ENCODE peak calls at places on chromosomes 7 and 10, in ten cellular contexts. Y is AG04450, G is aorta, Z is Karpas-422, T is DND-41, P is transverse colon, Q is WERI-Rb-1, S is breast epithelium, M is endodermal cell, C is esophagus muscularis mucosa. U is an unnamed sample.

GRCh38 chr10:9814285-9814866 is 1203.3 kb upstream of the CELF2 start:
- DNase-seq in Y (no peak), G (no peak), Z (no peak), T (no peak), P (no peak), Q (no peak), S (no peak), M (no peak), C (no peak), U (no peak)

GRCh38 chr7:98531717-98532116 is 85.4 kb upstream of the NPTX2 start:
- DNase-seq in Y (no peak), G (no peak), Z (peak), T (no peak), P (no peak), Q (no peak), S (no peak), M (no peak), C (no peak), U (no peak)

GRCh38 chr10:71837085-71837827 is 13.8 kb downstream of the PSAP start:
- DNase-seq in Y (no peak), G (peak), Z (peak), T (peak), P (no peak), Q (peak), S (no peak), M (peak), C (no peak), U (no peak)

GRCh38 chr7:134435161-134435920 is 23.6 kb downstream of the AKR1B1 start:
- DNase-seq in Y (no peak), G (no peak), Z (no peak), T (no peak), P (no peak), Q (no peak), S (no peak), M (no peak), C (no peak), U (no peak)

GRCh38 chr7:130940907-130941306 is 206.9 kb upstream of the KLF14 start:
- DNase-seq in Y (no peak), G (no peak), Z (no peak), T (no peak), P (no peak), Q (no peak), S (no peak), M (no peak), C (no peak), U (no peak)

GRCh38 chr7:95476904-95477594 is 8.7 kb upstream of the ASB4 start:
- DNase-seq in Y (peak), G (peak), Z (peak), T (peak), P (peak), Q (peak), S (no peak), M (peak), C (no peak), U (peak)

GRCh38 chr10:71836594-71836970 is 14.5 kb downstream of the PSAP start:
- DNase-seq in Y (no peak), G (no peak), Z (no peak), T (no peak), P (no peak), Q (no peak), S (no peak), M (no peak), C (no peak), U (no peak)

GRCh38 chr7:73985737-73986141 is 42.2 kb upstream of the ELN start:
- DNase-seq in Y (no peak), G (no peak), Z (no peak), T (no peak), P (no peak), Q (peak), S (no peak), M (no peak), C (no peak), U (no peak)

GRCh38 chr7:157989611-157990010 is 598.0 kb downstream of the PTPRN2 start:
- DNase-seq in Y (no peak), G (no peak), Z (no peak), T (no peak), P (no peak), Q (no peak), S (no peak), M (no peak), C (no peak), U (no peak)

GRCh38 chr7:71133232-71133622 is 1.3 kb downstream of the GALNT17 start:
- DNase-seq in Y (no peak), G (no peak), Z (no peak), T (no peak), P (no peak), Q (no peak), S (no peak), M (peak), C (no peak), U (no peak)
- H3K4me3 ChIP-seq in Y (no peak), G (peak), Z (no peak), T (no peak), P (peak), Q (no peak), S (peak), M (peak), C (peak), U (no peak)

GRCh38 chr10:100370561-100370975 is 23.5 kb downstream of the SCD start:
- DNase-seq in Y (no peak), G (peak), Z (no peak), T (peak), P (peak), Q (no peak), S (no peak), M (no peak), C (no peak), U (peak)
- H3K27ac ChIP-seq in Y (no peak), G (no peak), Z (peak), T (peak), P (peak), Q (no peak), S (peak), M (peak), C (peak), U (peak)

DNA sequence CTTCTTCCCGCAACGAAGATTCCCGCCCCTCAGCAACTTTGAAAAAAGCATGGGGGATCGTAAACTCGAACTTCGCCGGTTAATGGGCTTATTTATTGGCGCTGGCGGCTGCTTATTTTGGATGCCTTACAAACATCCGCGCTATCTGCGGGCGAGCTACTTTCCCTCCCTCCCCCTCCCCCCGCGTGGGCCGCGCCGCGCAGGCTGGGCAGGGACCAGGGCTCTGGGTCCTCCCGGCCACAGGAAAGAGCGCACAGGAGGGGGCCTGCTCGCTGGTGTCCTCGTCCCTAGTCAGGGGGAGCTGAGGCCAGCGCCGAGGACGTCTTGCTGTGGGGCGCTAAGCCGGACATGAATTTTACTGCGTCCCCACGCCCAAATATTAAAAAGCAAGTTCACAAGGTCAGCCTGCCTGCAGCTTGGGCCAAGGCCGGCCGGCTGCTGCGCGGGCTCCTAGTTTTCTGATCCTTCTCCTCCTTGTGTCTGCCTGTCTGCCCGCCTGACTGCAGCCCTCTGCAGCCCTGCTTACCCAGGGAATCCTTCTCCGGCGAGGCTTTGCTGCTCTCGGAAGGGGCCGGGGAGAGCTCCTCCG is 1.2 kb downstream of the HOXA10 start:
- DNase-seq in Y (no peak), G (peak), Z (no peak), T (no peak), P (peak), Q (peak), S (peak), M (no peak), C (no peak), U (no peak)
- H3K4me3 ChIP-seq in Y (peak), G (peak), Z (no peak), T (no peak), P (peak), Q (peak), S (peak), M (no peak), C (peak), U (no peak)

GRCh38 chr10:110679633-110680472 is 35.7 kb downstream of the RBM20 start:
- DNase-seq in Y (no peak), G (no peak), Z (no peak), T (no peak), P (no peak), Q (no peak), S (no peak), M (peak), C (no peak), U (no peak)

GRCh38 chr10:110681023-110681681 is 37.0 kb downstream of the RBM20 start:
- DNase-seq in Y (no peak), G (no peak), Z (peak), T (peak), P (peak), Q (peak), S (no peak), M (peak), C (no peak), U (peak)

GRCh38 chr10:110684800-110685446 is 40.8 kb downstream of the RBM20 start:
- DNase-seq in Y (peak), G (peak), Z (no peak), T (no peak), P (no peak), Q (no peak), S (no peak), M (peak), C (no peak), U (no peak)

GRCh38 chr10:110682348-110682747 is 38.2 kb downstream of the RBM20 start:
- DNase-seq in Y (no peak), G (no peak), Z (no peak), T (no peak), P (no peak), Q (no peak), S (no peak), M (peak), C (no peak), U (no peak)

DNA sequence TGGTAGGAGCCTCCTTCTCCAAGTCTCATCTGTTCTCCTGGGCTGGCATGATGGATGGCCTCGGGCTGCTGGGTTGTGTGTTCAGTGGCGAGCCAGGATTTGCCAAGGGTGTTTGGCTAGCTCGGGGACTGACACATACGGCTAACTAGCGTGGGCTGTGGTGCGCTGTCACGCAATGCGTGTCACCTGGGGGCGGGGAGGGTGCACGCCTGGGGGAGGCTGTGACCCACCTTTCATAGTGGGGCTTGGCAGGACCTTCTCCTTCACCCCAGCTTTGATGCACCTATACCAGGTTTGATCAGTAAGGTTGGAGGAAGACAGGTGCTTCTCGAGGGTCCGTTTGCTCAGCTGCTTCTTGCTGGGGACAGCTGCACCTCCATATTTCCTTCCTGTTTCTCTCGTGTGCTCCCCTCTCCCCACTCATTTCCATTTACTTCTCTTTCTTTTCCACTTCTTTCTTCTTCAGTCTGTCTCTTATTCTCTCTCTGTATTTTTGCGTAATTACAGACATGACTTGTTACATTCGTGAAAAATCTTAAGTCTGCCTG is 36.4 kb downstream of the RBM20 start:
- DNase-seq in Y (no peak), G (no peak), Z (no peak), T (no peak), P (no peak), Q (no peak), S (no peak), M (no peak), C (no peak), U (no peak)
- H3K27ac ChIP-seq in Y (no peak), G (no peak), Z (no peak), T (no peak), P (no peak), Q (no peak), S (no peak), M (no peak), C (no peak), U (no peak)

U was measured in CD4-positive, alpha-beta memory T cell.